ENCODE peak calls at places on chromosome 10, in six cellular contexts. I is left ventricle myocardium inferior, A is testis, Z is body of pancreas, C is endodermal cell, M is breast epithelium. U is an unnamed sample. For H3K27me3, the result is how much of the 10 kb centered on the place peaks cover.

GRCh38 chr10:93346712-93347111 is 135.4 kb downstream of the MYOF start:
- DNase-seq in M (no peak), A (no peak), Z (no peak), I (no peak), C (peak), U (no peak)

GRCh38 chr10:92914478-92915066 is 66.3 kb downstream of the EXOC6 start:
- DNase-seq in Z (peak), M (no peak), C (peak), A (peak), I (no peak), U (peak)

GRCh38 chr10:68153473-68154210 is 44.4 kb downstream of the MYPN start:
- DNase-seq in I (no peak), A (peak), Z (peak), M (no peak), C (peak), U (peak)

GRCh38 chr10:55263327-55263726 is 462.3 kb upstream of the PCDH15 start:
- DNase-seq in C (no peak), Z (no peak), A (no peak), I (no peak), M (no peak), U (no peak)

GRCh38 chr10:128867119-128867518 is 599.9 kb upstream of the MGMT start:
- DNase-seq in M (no peak), Z (no peak), A (no peak), C (no peak), I (no peak), U (no peak)

GRCh38 chr10:60798031-60798430 is 19.8 kb downstream of the CDK1 start:
- DNase-seq in M (no peak), A (no peak), C (no peak), I (no peak), Z (no peak), U (no peak)

GRCh38 chr10:101031796-101032636 is 982 bp downstream of the SFXN3 start:
- DNase-seq in C (peak), Z (peak), M (peak), A (peak), I (peak), U (peak)

GRCh38 chr10:69180525-69181204 is 631 bp downstream of the SUPV3L1 start:
- DNase-seq in Z (no peak), M (no peak), I (no peak), A (peak), C (no peak), U (peak)

GRCh38 chr10:35041502-35041879 is 48.6 kb downstream of the CUL2 start:
- DNase-seq in A (no peak), M (no peak), Z (no peak), I (no peak), C (no peak), U (no peak)

GRCh38 chr10:22335204-22335956 is 9.9 kb upstream of the SPAG6 start:
- DNase-seq in A (peak), M (no peak), C (peak), Z (peak), I (no peak), U (peak)

GRCh38 chr10:126422561-126422960 is 34.3 kb upstream of the ADAM12 start:
- DNase-seq in I (no peak), Z (no peak), M (no peak), C (no peak), A (no peak), U (no peak)

GRCh38 chr10:106612381-106612780 is 552.1 kb downstream of the SORCS1 start:
- DNase-seq in A (no peak), C (no peak), M (no peak), Z (no peak), I (no peak), U (no peak)

GRCh38 chr10:93098816-93099215 is 25.1 kb downstream of the CYP26A1 start:
- DNase-seq in Z (no peak), C (no peak), I (no peak), M (no peak), A (no peak), U (peak)

GRCh38 chr10:77673515-77674140 is 36.0 kb upstream of the KCNMA1 start:
- DNase-seq in C (peak), Z (no peak), M (no peak), A (no peak), I (no peak), U (no peak)

GRCh38 chr10:3961082-3961481 is 176.1 kb upstream of the KLF6 start:
- DNase-seq in I (no peak), M (no peak), C (no peak), A (no peak), Z (no peak), U (no peak)

GRCh38 chr10:3960496-3960895 is 175.5 kb upstream of the KLF6 start:
- DNase-seq in I (no peak), C (no peak), Z (no peak), A (no peak), M (no peak), U (no peak)

GRCh38 chr10:3963191-3963673 is 178.2 kb upstream of the KLF6 start:
- DNase-seq in M (no peak), Z (no peak), A (no peak), I (no peak), C (no peak), U (no peak)

GRCh38 chr10:3968727-3969126 is 183.7 kb upstream of the KLF6 start:
- DNase-seq in C (no peak), I (no peak), Z (no peak), M (no peak), A (no peak), U (no peak)

GRCh38 chr10:3964516-3964915 is 179.5 kb upstream of the KLF6 start:
- DNase-seq in I (no peak), C (no peak), A (no peak), Z (no peak), M (no peak), U (no peak)
- TF ChIP-seq CTCF in I (no peak), C (no peak), A (no peak), Z (no peak), M (no peak), U (no peak)

GRCh38 chr10:113765910-113766309 is 14.4 kb downstream of the PLEKHS1 start:
- DNase-seq in M (no peak), Z (no peak), A (no peak), I (no peak), C (no peak), U (no peak)

GRCh38 chr10:113762083-113762482 is 10.6 kb downstream of the PLEKHS1 start:
- DNase-seq in A (no peak), Z (no peak), C (no peak), I (no peak), M (no peak), U (no peak)

GRCh38 chr10:113767222-113767621 is 15.7 kb downstream of the PLEKHS1 start:
- DNase-seq in C (no peak), I (no peak), A (no peak), Z (no peak), M (no peak), U (no peak)

GRCh38 chr10:113770346-113770745 is 18.9 kb downstream of the PLEKHS1 start:
- DNase-seq in C (no peak), I (no peak), A (no peak), Z (no peak), M (no peak), U (no peak)

DNA sequence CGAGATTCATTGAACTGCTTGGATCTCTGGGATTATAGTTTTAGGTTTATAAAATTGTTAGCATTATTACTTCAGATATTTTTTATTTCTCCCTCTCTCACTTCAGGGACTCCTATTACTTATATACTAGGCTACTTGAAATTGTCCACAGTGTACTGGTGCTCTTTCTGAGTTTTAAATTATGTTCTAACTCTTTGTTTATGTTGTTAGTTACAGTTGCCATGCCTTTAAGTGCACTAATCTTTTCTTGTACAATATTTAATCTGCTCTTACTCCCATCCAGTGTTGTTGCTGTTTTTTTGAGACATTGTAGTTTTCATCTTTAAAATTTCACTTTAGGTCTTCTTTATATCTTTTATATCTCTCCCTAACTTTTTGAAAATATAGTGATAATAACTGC is 13.1 kb downstream of the PLEKHS1 start:
- DNase-seq in C (no peak), A (no peak), I (no peak), Z (no peak), M (no peak), U (no peak)
- H3K27me3 ChIP-seq in C (under half), A (under half), I (under half), Z (under half), M (under half), U (under half)

GRCh38 chr10:132541601-132542011 is 4.0 kb downstream of the INPP5A start:
- DNase-seq in C (no peak), Z (no peak), M (no peak), A (no peak), I (no peak), U (no peak)

GRCh38 chr10:132541129-132541528 is 3.5 kb downstream of the INPP5A start:
- DNase-seq in Z (no peak), I (no peak), C (no peak), M (no peak), A (no peak), U (no peak)

GRCh38 chr10:132539431-132539839 is 1.8 kb downstream of the INPP5A start:
- DNase-seq in C (no peak), A (no peak), Z (peak), I (peak), M (peak), U (no peak)

GRCh38 chr10:132539894-132540293 is 2.3 kb downstream of the INPP5A start:
- DNase-seq in M (no peak), I (no peak), Z (no peak), A (no peak), C (no peak), U (no peak)

GRCh38 chr10:132540456-132540855 is 2.9 kb downstream of the INPP5A start:
- DNase-seq in Z (no peak), M (no peak), I (peak), A (peak), C (no peak), U (no peak)
- TF ChIP-seq CTCF in Z (peak), M (no peak), I (peak), A (no peak), C (no peak), U (no peak)

DNA sequence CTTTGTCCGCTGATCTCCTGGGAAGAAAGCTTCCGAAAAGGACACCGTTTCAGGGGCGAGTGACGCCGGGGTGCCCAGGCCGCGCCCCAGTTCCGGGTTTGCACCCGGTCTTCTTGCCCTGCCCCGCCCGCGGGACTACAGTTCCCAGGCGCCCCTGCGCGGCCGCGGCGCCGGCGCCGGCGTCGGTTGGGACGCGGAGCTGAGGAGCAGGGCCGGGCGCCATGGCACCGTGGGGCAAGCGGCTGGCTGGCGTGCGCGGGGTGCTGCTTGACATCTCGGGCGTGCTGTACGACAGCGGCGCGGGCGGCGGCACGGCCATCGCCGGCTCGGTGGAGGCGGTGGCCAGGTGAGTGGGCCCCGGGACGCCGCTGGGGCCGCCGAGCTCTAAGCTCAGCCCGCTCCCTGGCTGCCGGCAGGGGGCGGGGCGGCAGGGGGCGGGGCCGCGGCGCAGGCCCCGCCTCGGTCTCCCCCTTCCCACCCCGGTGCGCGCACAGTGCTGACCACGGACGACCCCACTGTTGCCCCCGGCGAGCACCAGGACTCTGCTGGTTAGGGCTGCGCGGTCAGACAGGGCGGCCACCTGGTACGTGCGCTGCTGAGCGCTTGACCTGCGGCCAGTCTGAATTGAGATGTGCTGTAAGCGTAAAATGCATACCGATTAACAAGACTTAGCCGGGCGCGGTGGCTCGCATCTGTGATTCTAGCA is at the start of gene LHPP:
- DNase-seq in M (peak), A (peak), I (peak), C (peak), Z (peak), U (peak)
- H3K27me3 ChIP-seq in M (under half), A (under half), I (under half), C (under half), Z (under half), U (under half)

GRCh38 chr10:104139221-104139620 is 17.2 kb downstream of the SFR1 start:
- DNase-seq in A (no peak), M (no peak), C (no peak), Z (no peak), I (no peak), U (no peak)
- TF ChIP-seq CTCF in A (no peak), M (no peak), C (peak), Z (no peak), I (peak), U (no peak)

DNA sequence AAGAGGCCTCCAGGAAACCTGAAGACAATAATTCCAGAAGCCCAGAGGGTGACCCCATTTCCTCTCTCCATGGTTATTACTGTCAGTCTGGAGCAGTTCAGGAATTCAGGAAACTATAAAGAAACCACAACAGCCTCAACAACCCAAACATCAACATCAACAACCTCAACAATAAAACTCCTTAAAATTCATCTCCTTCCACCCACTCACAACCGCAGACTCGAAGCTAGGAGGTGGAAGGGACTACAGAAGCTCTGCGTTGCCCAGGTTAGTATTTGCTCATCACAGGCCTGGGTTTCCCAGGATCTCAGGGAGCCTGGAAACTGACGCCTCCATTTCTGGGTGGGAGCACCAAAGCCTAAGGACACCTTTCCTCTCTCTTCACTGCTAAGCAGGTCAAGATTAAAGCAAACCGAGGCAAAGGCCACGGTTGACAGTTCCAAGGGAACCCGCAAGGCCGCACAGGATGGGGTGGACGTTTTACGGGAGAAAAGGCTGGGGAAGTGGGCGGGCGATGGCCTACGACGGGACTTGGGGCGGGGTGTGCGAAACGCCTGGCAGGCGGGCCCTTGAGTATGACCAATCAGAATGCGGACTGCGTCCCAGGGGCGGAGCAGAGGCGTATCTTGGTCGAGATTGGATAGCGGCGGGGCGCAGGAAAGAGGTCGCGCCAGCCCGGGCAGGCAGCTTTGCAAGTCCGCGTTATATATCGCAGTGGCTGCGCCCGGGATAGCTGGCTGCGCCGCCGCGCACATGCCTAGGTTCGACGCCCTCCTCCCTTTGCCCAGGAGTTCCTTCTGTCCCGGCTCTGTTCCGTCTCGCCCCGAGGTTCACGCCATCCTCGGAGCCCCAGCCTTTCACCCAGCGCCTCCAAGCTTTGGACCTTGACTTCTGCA is at the start of gene ELOVL3:
- DNase-seq in I (peak), Z (peak), M (peak), A (peak), C (peak), U (peak)
- H3K27me3 ChIP-seq in I (under half), Z (under half), M (under half), A (under half), C (half or more), U (under half)

GRCh38 chr10:5485948-5486851 is 13.2 kb downstream of the CALML5 start:
- DNase-seq in A (no peak), C (no peak), I (no peak), Z (no peak), M (peak), U (no peak)

GRCh38 chr10:5490698-5491464 is 8.5 kb downstream of the CALML5 start:
- DNase-seq in C (no peak), Z (no peak), M (no peak), I (no peak), A (no peak), U (no peak)

GRCh38 chr10:5486852-5487235 is 12.5 kb downstream of the CALML5 start:
- DNase-seq in Z (no peak), I (no peak), M (no peak), C (no peak), A (no peak), U (no peak)

GRCh38 chr10:5490032-5490431 is 9.3 kb downstream of the CALML5 start:
- DNase-seq in C (no peak), Z (no peak), A (no peak), I (no peak), M (no peak), U (no peak)

DNA sequence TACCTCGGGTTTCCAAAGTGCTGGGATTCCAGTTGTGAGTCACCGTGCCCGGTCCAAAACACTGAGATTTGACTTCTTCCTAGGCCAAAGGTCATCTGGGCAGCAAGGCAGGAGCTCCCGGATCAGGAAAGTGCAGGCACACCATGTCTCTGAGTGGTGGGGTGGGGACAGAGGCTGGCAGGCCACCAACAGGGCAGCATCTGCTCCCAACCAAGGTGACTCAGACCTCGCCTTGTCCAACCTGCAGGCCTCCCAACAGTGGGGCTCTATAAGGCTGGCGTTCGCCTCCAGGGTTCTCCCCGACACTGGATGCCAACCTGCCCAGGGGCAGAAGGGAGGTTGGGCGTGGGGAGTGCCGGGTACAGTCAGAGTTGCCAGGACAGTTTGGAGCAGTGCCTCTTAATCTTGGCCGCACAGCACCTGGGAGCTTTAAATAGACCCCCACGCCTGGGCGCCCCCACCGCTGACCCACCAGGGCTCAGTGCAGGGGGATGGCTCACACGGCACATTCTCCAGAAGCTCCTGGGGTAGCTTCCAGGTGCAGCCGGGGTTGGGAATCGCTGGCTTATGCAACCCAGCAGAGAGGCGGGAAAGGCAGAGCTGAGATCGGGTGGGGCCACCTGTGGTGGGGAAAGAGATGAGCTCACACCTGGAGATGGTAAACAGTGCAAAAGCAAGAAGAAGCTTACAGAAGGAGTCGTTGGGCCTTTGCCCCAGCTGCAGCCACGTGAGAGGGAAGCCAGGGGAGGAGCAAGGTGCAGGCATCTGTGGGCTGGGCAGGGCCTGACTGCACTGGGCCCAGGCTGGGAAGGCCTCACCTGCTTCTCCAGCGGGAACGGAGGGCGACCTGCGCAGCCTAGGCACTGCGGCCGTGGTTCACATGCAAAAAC is 10.9 kb downstream of the CALML5 start:
- DNase-seq in C (peak), I (no peak), Z (peak), M (peak), A (no peak), U (peak)
- TF ChIP-seq CTCF in C (no peak), I (no peak), Z (peak), M (no peak), A (no peak), U (no peak)

U was measured in colonic mucosa.